ENCODE peak calls at places on chromosomes 13 and 19, in six cellular contexts. One of them, this sample, is unnamed.
A peak's percentile ranks its signal among the peaks of the same experiment; 100 is the strongest.

GRCh38 chr19:44607049-44607448 is 6.3 kb upstream of the IGSF23 start:
- DNase-seq in keratinocyte: no peak
- DNase-seq in stomach: no peak
- DNase-seq in ovary: no peak
- DNase-seq in heart right ventricle: peak; percentile 50
- DNase-seq in dorsolateral prefrontal cortex: no peak
- DNase-seq in this sample: no peak

GRCh38 chr19:43765109-43765876 is 10.5 kb upstream of the SMG9 start:
- DNase-seq in keratinocyte: peak; percentile 95
- DNase-seq in stomach: peak; percentile 57
- DNase-seq in ovary: no peak
- DNase-seq in heart right ventricle: peak; percentile 32
- DNase-seq in dorsolateral prefrontal cortex: no peak
- DNase-seq in this sample: peak; percentile 81

GRCh38 chr19:5826531-5827341 is 12.8 kb downstream of the FUT6 start:
- DNase-seq in keratinocyte: no peak
- DNase-seq in stomach: peak; percentile 78
- DNase-seq in ovary: no peak
- DNase-seq in heart right ventricle: peak; percentile 70
- DNase-seq in dorsolateral prefrontal cortex: no peak
- DNase-seq in this sample: no peak

GRCh38 chr19:44770550-44771257 is 7.0 kb upstream of the CBLC start:
- DNase-seq in keratinocyte: peak; percentile 96
- DNase-seq in stomach: peak; percentile 98
- DNase-seq in ovary: peak; percentile 92
- DNase-seq in heart right ventricle: peak; percentile 91
- DNase-seq in dorsolateral prefrontal cortex: peak; percentile 69
- DNase-seq in this sample: peak; percentile 87

GRCh38 chr19:53906211-53907192 is 2.6 kb upstream of the CACNG7 start:
- DNase-seq in keratinocyte: no peak
- DNase-seq in stomach: peak; percentile 44
- DNase-seq in ovary: no peak
- DNase-seq in heart right ventricle: peak; percentile 18
- DNase-seq in dorsolateral prefrontal cortex: peak; percentile 61
- DNase-seq in this sample: no peak

GRCh38 chr13:25977216-25977615 is 74.6 kb downstream of the SHISA2 start:
- DNase-seq in keratinocyte: no peak
- DNase-seq in stomach: no peak
- DNase-seq in ovary: no peak
- DNase-seq in heart right ventricle: no peak
- DNase-seq in dorsolateral prefrontal cortex: no peak
- DNase-seq in this sample: no peak

GRCh38 chr19:57566396-57567256 is 7.0 kb upstream of the ZNF550 start:
- DNase-seq in keratinocyte: no peak
- DNase-seq in stomach: no peak
- DNase-seq in ovary: no peak
- DNase-seq in heart right ventricle: no peak
- DNase-seq in dorsolateral prefrontal cortex: no peak
- DNase-seq in this sample: no peak

GRCh38 chr13:37173214-37173613 is 67.8 kb upstream of the CSNK1A1L start:
- DNase-seq in keratinocyte: no peak
- DNase-seq in stomach: no peak
- DNase-seq in ovary: no peak
- DNase-seq in heart right ventricle: no peak
- DNase-seq in dorsolateral prefrontal cortex: no peak
- DNase-seq in this sample: no peak

GRCh38 chr13:68050746-68051145 is 820.6 kb upstream of the PCDH9 start:
- DNase-seq in keratinocyte: no peak
- DNase-seq in stomach: no peak
- DNase-seq in ovary: no peak
- DNase-seq in heart right ventricle: no peak
- DNase-seq in dorsolateral prefrontal cortex: no peak
- DNase-seq in this sample: no peak

GRCh38 chr19:39053276-39054090 is 21.1 kb upstream of the FBXO27 start:
- DNase-seq in keratinocyte: no peak
- DNase-seq in stomach: peak; percentile 59
- DNase-seq in ovary: no peak
- DNase-seq in heart right ventricle: no peak
- DNase-seq in dorsolateral prefrontal cortex: peak; percentile 76
- DNase-seq in this sample: no peak

GRCh38 chr13:59269476-59269875 is 894.3 kb downstream of the DIAPH3 start:
- DNase-seq in keratinocyte: no peak
- DNase-seq in stomach: no peak
- DNase-seq in ovary: no peak
- DNase-seq in heart right ventricle: no peak
- DNase-seq in dorsolateral prefrontal cortex: no peak
- DNase-seq in this sample: no peak

GRCh38 chr19:3198901-3199700 is 13.4 kb downstream of the NCLN start:
- DNase-seq in keratinocyte: no peak
- DNase-seq in stomach: no peak
- DNase-seq in ovary: peak; percentile 28
- DNase-seq in heart right ventricle: no peak
- DNase-seq in dorsolateral prefrontal cortex: no peak
- DNase-seq in this sample: no peak

GRCh38 chr13:23889598-23890224 is 511 bp upstream of the MIPEP start:
- DNase-seq in keratinocyte: no peak
- DNase-seq in stomach: no peak
- DNase-seq in ovary: no peak
- DNase-seq in heart right ventricle: no peak
- DNase-seq in dorsolateral prefrontal cortex: no peak
- DNase-seq in this sample: no peak

GRCh38 chr19:6017576-6017975 is 39.6 kb upstream of the RANBP3 start:
- DNase-seq in keratinocyte: no peak
- DNase-seq in stomach: no peak
- DNase-seq in ovary: no peak
- DNase-seq in heart right ventricle: no peak
- DNase-seq in dorsolateral prefrontal cortex: no peak
- DNase-seq in this sample: no peak

GRCh38 chr19:3045885-3046603 is 16.3 kb downstream of the TLE5 start:
- DNase-seq in keratinocyte: no peak
- DNase-seq in stomach: no peak
- DNase-seq in ovary: no peak
- DNase-seq in heart right ventricle: no peak
- DNase-seq in dorsolateral prefrontal cortex: no peak
- DNase-seq in this sample: no peak

GRCh38 chr13:32901994-32902780 is 114.0 kb upstream of the KL start:
- DNase-seq in keratinocyte: no peak
- DNase-seq in stomach: no peak
- DNase-seq in ovary: no peak
- DNase-seq in heart right ventricle: no peak
- DNase-seq in dorsolateral prefrontal cortex: no peak
- DNase-seq in this sample: no peak

GRCh38 chr13:43648733-43649132 is 138.0 kb downstream of the ENOX1 start:
- DNase-seq in keratinocyte: no peak
- DNase-seq in stomach: no peak
- DNase-seq in ovary: no peak
- DNase-seq in heart right ventricle: no peak
- DNase-seq in dorsolateral prefrontal cortex: no peak
- DNase-seq in this sample: no peak

GRCh38 chr19:50358483-50359431 is 6.7 kb downstream of the NAPSA start:
- DNase-seq in keratinocyte: no peak
- DNase-seq in stomach: peak; percentile 58
- DNase-seq in ovary: peak; percentile 83
- DNase-seq in heart right ventricle: peak; percentile 55
- DNase-seq in dorsolateral prefrontal cortex: no peak
- DNase-seq in this sample: no peak

GRCh38 chr19:16386619-16387240 is 62.1 kb downstream of the KLF2 start:
- DNase-seq in keratinocyte: no peak
- DNase-seq in stomach: peak; percentile 50
- DNase-seq in ovary: peak; percentile 47
- DNase-seq in heart right ventricle: no peak
- DNase-seq in dorsolateral prefrontal cortex: no peak
- DNase-seq in this sample: no peak

GRCh38 chr19:511101-511841 is 4.0 kb downstream of the TPGS1 start:
- DNase-seq in keratinocyte: peak; percentile 88
- DNase-seq in stomach: peak; percentile 37
- DNase-seq in ovary: no peak
- DNase-seq in heart right ventricle: peak; percentile 68
- DNase-seq in dorsolateral prefrontal cortex: no peak
- DNase-seq in this sample: no peak

GRCh38 chr19:51142119-51142518 is at the start of gene SIGLEC7:
- DNase-seq in keratinocyte: no peak
- DNase-seq in stomach: no peak
- DNase-seq in ovary: no peak
- DNase-seq in heart right ventricle: peak; percentile 29
- DNase-seq in dorsolateral prefrontal cortex: no peak
- DNase-seq in this sample: no peak

GRCh38 chr19:29571181-29571580 is 34.9 kb upstream of the POP4 start:
- DNase-seq in keratinocyte: no peak
- DNase-seq in stomach: no peak
- DNase-seq in ovary: no peak
- DNase-seq in heart right ventricle: no peak
- DNase-seq in dorsolateral prefrontal cortex: no peak
- DNase-seq in this sample: no peak

GRCh38 chr13:25978961-25979360 is 72.9 kb downstream of the SHISA2 start:
- DNase-seq in keratinocyte: no peak
- DNase-seq in stomach: no peak
- DNase-seq in ovary: no peak
- DNase-seq in heart right ventricle: no peak
- DNase-seq in dorsolateral prefrontal cortex: no peak
- DNase-seq in this sample: no peak

GRCh38 chr19:41688687-41689086 is 617 bp upstream of the CEACAM7 start:
- DNase-seq in keratinocyte: no peak
- DNase-seq in stomach: no peak
- DNase-seq in ovary: no peak
- DNase-seq in heart right ventricle: no peak
- DNase-seq in dorsolateral prefrontal cortex: no peak
- DNase-seq in this sample: no peak

GRCh38 chr13:96650301-96650886 is 343.9 kb downstream of the OXGR1 start:
- DNase-seq in keratinocyte: peak; percentile 40
- DNase-seq in stomach: no peak
- DNase-seq in ovary: no peak
- DNase-seq in heart right ventricle: no peak
- DNase-seq in dorsolateral prefrontal cortex: no peak
- DNase-seq in this sample: peak; percentile 31

GRCh38 chr13:50339291-50339690 is 324.0 kb downstream of the KCNRG start:
- DNase-seq in keratinocyte: no peak
- DNase-seq in stomach: no peak
- DNase-seq in ovary: no peak
- DNase-seq in heart right ventricle: no peak
- DNase-seq in dorsolateral prefrontal cortex: no peak
- DNase-seq in this sample: no peak

GRCh38 chr19:47506459-47506858 is 8.4 kb downstream of the NAPA start:
- DNase-seq in keratinocyte: no peak
- DNase-seq in stomach: no peak
- DNase-seq in ovary: no peak
- DNase-seq in heart right ventricle: no peak
- DNase-seq in dorsolateral prefrontal cortex: no peak
- DNase-seq in this sample: no peak

GRCh38 chr13:110369400-110369799 is 62.3 kb downstream of the COL4A2 start:
- DNase-seq in keratinocyte: no peak
- DNase-seq in stomach: no peak
- DNase-seq in ovary: no peak
- DNase-seq in heart right ventricle: no peak
- DNase-seq in dorsolateral prefrontal cortex: no peak
- DNase-seq in this sample: no peak

GRCh38 chr13:110334256-110334655 is 27.2 kb downstream of the COL4A2 start:
- DNase-seq in keratinocyte: no peak
- DNase-seq in stomach: no peak
- DNase-seq in ovary: no peak
- DNase-seq in heart right ventricle: no peak
- DNase-seq in dorsolateral prefrontal cortex: no peak
- DNase-seq in this sample: no peak

GRCh38 chr19:8639821-8640401 is 9.5 kb downstream of the NFILZ start:
- DNase-seq in keratinocyte: no peak
- DNase-seq in stomach: no peak
- DNase-seq in ovary: no peak
- DNase-seq in heart right ventricle: no peak
- DNase-seq in dorsolateral prefrontal cortex: no peak
- DNase-seq in this sample: no peak
- H3K27ac ChIP-seq in keratinocyte: no peak overlapping the region
- H3K27ac ChIP-seq in stomach: no peak overlapping the region
- H3K27ac ChIP-seq in ovary: no peak overlapping the region
- H3K27ac ChIP-seq in heart right ventricle: peak overlapping the region; percentile 80
- H3K27ac ChIP-seq in dorsolateral prefrontal cortex: no peak overlapping the region
- H3K27ac ChIP-seq in this sample: no peak overlapping the region

DNA sequence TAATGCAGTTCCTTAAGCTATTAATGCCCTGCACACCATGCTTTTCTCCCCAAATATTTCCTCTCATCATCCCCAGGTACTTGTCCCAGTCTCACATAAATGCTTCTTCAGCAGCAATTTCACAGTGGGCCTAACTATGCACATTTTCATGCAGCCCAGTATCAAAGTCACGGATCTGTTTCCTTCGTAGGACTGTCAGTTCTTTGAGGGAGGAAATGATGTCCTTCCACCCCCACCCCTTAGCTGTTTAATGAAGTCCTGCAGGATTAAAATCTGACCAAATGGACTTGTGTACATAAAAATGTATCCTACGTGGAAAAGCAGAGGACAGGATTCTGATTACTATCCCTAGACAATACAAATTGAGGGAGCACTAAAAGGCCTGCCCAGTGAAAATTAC is 68.6 kb upstream of the ARGLU1 start:
- DNase-seq in keratinocyte: no peak
- DNase-seq in stomach: no peak
- DNase-seq in ovary: no peak
- DNase-seq in heart right ventricle: no peak
- DNase-seq in dorsolateral prefrontal cortex: no peak
- DNase-seq in this sample: no peak
- H3K27ac ChIP-seq in keratinocyte: no peak overlapping the region
- H3K27ac ChIP-seq in stomach: no peak overlapping the region
- H3K27ac ChIP-seq in ovary: no peak overlapping the region
- H3K27ac ChIP-seq in heart right ventricle: no peak overlapping the region
- H3K27ac ChIP-seq in dorsolateral prefrontal cortex: no peak overlapping the region
- H3K27ac ChIP-seq in this sample: no peak overlapping the region

GRCh38 chr19:35219008-35219407 is 9.5 kb downstream of the FAM187B start:
- DNase-seq in keratinocyte: no peak
- DNase-seq in stomach: no peak
- DNase-seq in ovary: no peak
- DNase-seq in heart right ventricle: no peak
- DNase-seq in dorsolateral prefrontal cortex: no peak
- DNase-seq in this sample: no peak

GRCh38 chr19:35216026-35216832 is 12.3 kb downstream of the FAM187B start:
- DNase-seq in keratinocyte: peak; percentile 7
- DNase-seq in stomach: no peak
- DNase-seq in ovary: no peak
- DNase-seq in heart right ventricle: no peak
- DNase-seq in dorsolateral prefrontal cortex: no peak
- DNase-seq in this sample: peak; percentile 31

GRCh38 chr19:35213678-35214632 is 14.6 kb downstream of the FAM187B start:
- DNase-seq in keratinocyte: peak; percentile 36
- DNase-seq in stomach: peak; percentile 80
- DNase-seq in ovary: peak; percentile 48
- DNase-seq in heart right ventricle: peak; percentile 93
- DNase-seq in dorsolateral prefrontal cortex: no peak
- DNase-seq in this sample: peak; percentile 76

GRCh38 chr19:35214766-35215422 is 13.6 kb downstream of the FAM187B start:
- DNase-seq in keratinocyte: no peak
- DNase-seq in stomach: no peak
- DNase-seq in ovary: no peak
- DNase-seq in heart right ventricle: no peak
- DNase-seq in dorsolateral prefrontal cortex: no peak
- DNase-seq in this sample: no peak

GRCh38 chr19:35216833-35217707 is 11.5 kb downstream of the FAM187B start:
- DNase-seq in keratinocyte: no peak
- DNase-seq in stomach: peak; percentile 60
- DNase-seq in ovary: no peak
- DNase-seq in heart right ventricle: peak; percentile 49
- DNase-seq in dorsolateral prefrontal cortex: no peak
- DNase-seq in this sample: no peak
- H3K27ac ChIP-seq in keratinocyte: no peak overlapping the region
- H3K27ac ChIP-seq in stomach: no peak overlapping the region
- H3K27ac ChIP-seq in ovary: no peak overlapping the region
- H3K27ac ChIP-seq in heart right ventricle: peak overlapping the region; percentile 41
- H3K27ac ChIP-seq in dorsolateral prefrontal cortex: no peak overlapping the region
- H3K27ac ChIP-seq in this sample: no peak overlapping the region

GRCh38 chr13:46082324-46082723 is 22.5 kb downstream of the CPB2 start:
- DNase-seq in keratinocyte: no peak
- DNase-seq in stomach: no peak
- DNase-seq in ovary: no peak
- DNase-seq in heart right ventricle: no peak
- DNase-seq in dorsolateral prefrontal cortex: no peak
- DNase-seq in this sample: no peak
- H3K27ac ChIP-seq in keratinocyte: no peak overlapping the region
- H3K27ac ChIP-seq in stomach: no peak overlapping the region
- H3K27ac ChIP-seq in ovary: no peak overlapping the region
- H3K27ac ChIP-seq in heart right ventricle: no peak overlapping the region
- H3K27ac ChIP-seq in dorsolateral prefrontal cortex: no peak overlapping the region
- H3K27ac ChIP-seq in this sample: no peak overlapping the region

This sample was measured in epithelial cell of prostate.